ENCODE peak calls at places on chromosome 9, in seven cellular contexts. E is SK-N-SH, Q is HepG2, M is GM12878, D is GM12892, W is H1, J is K562. A is an unnamed sample.

GRCh38 chr9:27088981-27089380 is 20.0 kb upstream of the TEK start:
- DNase-seq in E (no peak), Q (no peak), M (no peak), D (no peak), W (no peak), J (no peak), A (no peak)

GRCh38 chr9:13952906-13953305 is 361.0 kb downstream of the NFIB start:
- DNase-seq in E (no peak), Q (no peak), M (no peak), D (no peak), W (no peak), J (no peak), A (no peak)

GRCh38 chr9:33939924-33940874 is 108.5 kb downstream of the UBAP2 start:
- DNase-seq in E (no peak), Q (peak), M (no peak), D (no peak), W (no peak), J (no peak), A (no peak)

GRCh38 chr9:94097788-94098413 is 13.6 kb downstream of the PTPDC1 start:
- DNase-seq in E (no peak), Q (no peak), M (no peak), D (no peak), W (no peak), J (no peak), A (no peak)

GRCh38 chr9:121984726-121985402 is 108.2 kb downstream of the TTLL11 start:
- DNase-seq in E (no peak), Q (no peak), M (no peak), D (no peak), W (no peak), J (no peak), A (no peak)

GRCh38 chr9:37209431-37210386 is 89.3 kb downstream of the ZCCHC7 start:
- DNase-seq in E (no peak), Q (peak), M (no peak), D (no peak), W (no peak), J (no peak), A (no peak)

GRCh38 chr9:4299006-4299795 is 667 bp downstream of the GLIS3 start:
- DNase-seq in E (peak), Q (no peak), M (no peak), D (peak), W (peak), J (no peak), A (peak)

GRCh38 chr9:107054146-107054545 is 191.2 kb downstream of the ZNF462 start:
- DNase-seq in E (no peak), Q (no peak), M (no peak), D (no peak), W (no peak), J (no peak), A (no peak)

GRCh38 chr9:27373851-27374250 is 76.9 kb upstream of the EQTN start:
- DNase-seq in E (no peak), Q (no peak), M (no peak), D (no peak), W (no peak), J (no peak), A (no peak)

GRCh38 chr9:37974506-37975173 is 70.7 kb upstream of the SLC25A51 start:
- DNase-seq in E (no peak), Q (no peak), M (no peak), D (no peak), W (no peak), J (no peak), A (no peak)

DNA sequence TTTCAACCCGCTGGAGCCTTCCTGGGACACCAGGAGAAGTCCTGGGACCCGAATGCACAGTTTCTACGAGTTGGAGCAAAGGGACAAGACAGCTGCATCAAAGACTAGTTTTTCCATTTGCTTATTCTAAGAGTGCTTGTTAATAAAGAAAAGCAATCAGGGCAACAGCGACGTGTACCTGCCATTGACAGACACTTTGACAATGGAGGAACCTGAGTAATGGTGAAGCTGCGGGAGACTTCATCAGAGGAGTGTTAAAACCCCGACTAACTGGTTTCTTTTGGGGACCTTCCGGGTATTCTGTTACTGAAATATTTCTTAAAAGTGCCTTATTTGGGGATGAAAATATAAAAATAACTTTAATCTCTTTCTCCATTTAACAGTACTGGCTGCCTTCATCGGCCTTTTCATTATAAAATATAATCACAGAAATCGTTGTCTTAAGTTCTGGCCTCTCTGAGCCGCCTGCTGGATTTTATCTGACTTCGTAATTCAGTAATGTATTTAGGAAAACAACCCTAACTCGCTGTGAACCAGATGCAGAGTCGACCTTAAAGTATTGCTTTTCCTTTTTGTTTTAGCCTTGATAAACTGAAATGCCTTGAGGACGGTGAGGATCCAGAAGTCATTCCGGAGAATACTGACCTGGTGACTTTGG is 781 bp downstream of the SNAPC3 start:
- DNase-seq in E (peak), Q (no peak), M (no peak), D (no peak), W (no peak), J (no peak), A (no peak)
- TF ChIP-seq TAF1 in E (no peak), Q (no peak), M (no peak), D (no peak), W (no peak), J (no peak), A (no peak)

DNA sequence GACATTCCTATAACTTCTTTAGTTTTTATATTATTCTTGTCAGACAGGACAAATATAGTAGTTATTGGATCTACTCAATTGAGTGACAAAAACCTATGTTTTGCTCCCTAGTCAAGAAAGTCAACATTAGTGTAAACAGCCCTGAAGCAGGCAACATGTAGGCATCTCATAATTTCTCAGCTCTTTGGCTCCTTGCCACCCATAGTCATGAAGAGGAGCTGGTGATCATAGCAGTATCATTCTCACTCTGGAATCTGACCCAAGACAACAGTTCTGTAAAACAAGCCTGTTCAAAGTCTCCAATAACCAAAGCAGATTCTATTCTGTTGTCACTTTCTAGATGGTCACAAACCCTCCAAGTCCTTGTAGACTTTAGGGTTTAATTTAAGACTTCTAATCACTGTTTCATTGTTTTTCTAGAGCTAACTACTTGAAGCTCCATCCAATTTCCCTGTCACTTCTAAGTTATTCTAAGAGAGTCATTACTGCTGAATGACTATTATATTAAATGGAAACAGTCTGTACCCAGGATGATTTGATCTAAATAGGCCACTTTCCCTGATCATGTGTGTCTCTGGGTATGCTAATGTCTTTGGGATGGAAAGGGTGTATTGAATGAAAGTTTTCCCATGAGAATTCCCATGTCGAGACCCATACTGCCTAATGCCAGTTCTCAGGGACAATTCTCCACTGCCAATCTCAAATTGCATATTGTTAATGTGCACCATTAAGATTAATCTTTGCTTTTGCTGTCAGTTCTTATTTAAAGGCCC is 533.3 kb downstream of the ACTL7B start:
- DNase-seq in E (no peak), Q (no peak), M (no peak), D (no peak), W (no peak), J (no peak), A (no peak)
- TF ChIP-seq TAF1 in E (no peak), Q (no peak), M (no peak), D (no peak), W (no peak), J (no peak), A (no peak)

GRCh38 chr9:135091545-135091944 is 4.1 kb downstream of the OLFM1 start:
- DNase-seq in E (no peak), Q (no peak), M (no peak), D (no peak), W (no peak), J (no peak), A (no peak)

GRCh38 chr9:135088348-135088978 is 995 bp downstream of the OLFM1 start:
- DNase-seq in E (peak), Q (no peak), M (no peak), D (no peak), W (peak), J (no peak), A (no peak)

GRCh38 chr9:135090081-135090480 is 2.6 kb downstream of the OLFM1 start:
- DNase-seq in E (no peak), Q (no peak), M (no peak), D (no peak), W (no peak), J (no peak), A (no peak)

GRCh38 chr9:135088979-135089847 is 1.7 kb downstream of the OLFM1 start:
- DNase-seq in E (no peak), Q (no peak), M (no peak), D (no peak), W (no peak), J (no peak), A (no peak)

GRCh38 chr9:135090547-135090946 is 3.1 kb downstream of the OLFM1 start:
- DNase-seq in E (no peak), Q (no peak), M (no peak), D (no peak), W (no peak), J (no peak), A (no peak)
- TF ChIP-seq TAF1 in E (no peak), Q (no peak), M (no peak), D (no peak), W (no peak), J (no peak), A (no peak)

GRCh38 chr9:134192311-134192950 is 28.1 kb upstream of the RNU6ATAC start:
- DNase-seq in E (peak), Q (no peak), M (no peak), D (no peak), W (no peak), J (no peak), A (no peak)

GRCh38 chr9:134190232-134191121 is 26.1 kb upstream of the RNU6ATAC start:
- DNase-seq in E (peak), Q (no peak), M (no peak), D (peak), W (no peak), J (no peak), A (no peak)

GRCh38 chr9:134192951-134193731 is 28.8 kb upstream of the RNU6ATAC start:
- DNase-seq in E (peak), Q (no peak), M (no peak), D (no peak), W (no peak), J (no peak), A (no peak)

GRCh38 chr9:134189475-134190231 is 25.3 kb upstream of the RNU6ATAC start:
- DNase-seq in E (peak), Q (no peak), M (no peak), D (peak), W (no peak), J (peak), A (no peak)

DNA sequence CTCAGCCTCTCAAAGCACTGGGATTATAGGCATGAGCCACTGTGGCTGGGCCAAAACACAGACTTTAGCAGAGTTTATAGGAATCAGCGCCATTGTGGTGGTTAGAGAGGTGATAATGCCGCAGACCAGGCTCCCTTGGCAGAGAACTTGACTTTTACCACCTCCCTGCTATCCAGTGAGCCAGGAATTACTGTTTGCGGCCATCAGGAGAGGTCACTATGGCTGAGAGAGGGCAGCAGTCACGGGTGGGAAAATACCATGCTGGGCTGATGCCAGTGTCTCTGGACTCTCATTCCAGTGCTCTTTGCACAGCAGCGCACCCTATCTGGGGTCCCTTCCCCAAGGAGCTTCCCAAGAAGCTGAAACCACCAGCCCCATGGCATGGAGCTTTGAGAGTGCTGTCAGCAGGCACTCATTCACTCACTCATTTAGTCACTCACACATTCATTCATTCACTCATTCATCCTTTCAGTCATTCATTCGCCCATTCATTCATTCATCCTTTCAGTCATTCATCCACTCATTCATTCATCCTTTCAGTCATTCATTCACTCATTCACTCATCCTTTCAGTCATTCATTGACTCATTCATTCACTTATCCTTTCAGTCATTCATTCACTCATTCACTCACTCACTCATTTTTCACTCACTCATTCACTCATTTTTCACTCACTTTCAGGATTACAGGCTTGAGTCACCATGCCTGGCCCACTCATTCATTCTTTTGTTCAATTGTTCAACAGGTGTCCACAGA is 27.3 kb upstream of the RNU6ATAC start:
- DNase-seq in E (peak), Q (no peak), M (no peak), D (no peak), W (no peak), J (no peak), A (no peak)
- TF ChIP-seq TAF1 in E (no peak), Q (no peak), M (no peak), D (no peak), W (no peak), J (no peak), A (no peak)

DNA sequence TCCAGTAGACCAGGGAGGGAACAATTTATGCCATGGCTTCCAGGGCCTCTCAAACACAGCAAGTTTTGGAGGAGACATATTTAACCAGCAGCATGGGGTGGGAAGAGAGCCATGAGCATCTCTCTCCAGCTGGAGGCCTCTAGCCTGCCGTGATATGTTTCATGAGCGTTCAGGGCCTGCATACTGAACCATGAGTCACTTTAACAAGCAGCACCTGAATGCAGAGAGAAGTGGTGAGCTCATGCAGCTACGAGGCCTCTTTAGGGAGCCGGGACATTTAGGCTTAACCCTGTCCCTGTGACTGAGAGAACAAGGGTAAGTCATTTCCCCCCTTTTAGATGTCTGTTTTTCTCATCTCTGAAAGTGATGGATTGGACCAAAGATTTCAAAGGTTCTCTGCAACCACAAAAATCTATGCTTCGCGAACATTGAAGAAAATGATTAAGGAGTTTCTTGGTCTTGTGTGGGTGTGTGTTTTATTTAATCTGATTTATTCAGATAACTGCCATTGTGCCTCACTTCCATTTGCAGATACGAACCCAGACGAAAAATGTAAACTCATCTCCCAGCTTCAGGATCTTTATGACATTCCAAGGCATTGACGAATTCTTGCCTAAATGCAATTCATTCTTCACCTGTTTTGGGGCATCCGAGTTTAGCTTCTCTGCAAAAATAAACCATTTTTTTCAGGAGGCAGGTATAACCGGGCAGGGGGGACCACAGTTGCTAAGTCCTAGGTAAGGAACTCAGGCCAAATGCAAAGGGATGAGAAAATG is 157.0 kb downstream of the GABBR2 start:
- DNase-seq in E (no peak), Q (no peak), M (no peak), D (no peak), W (no peak), J (no peak), A (no peak)
- TF ChIP-seq TAF1 in E (no peak), Q (no peak), M (no peak), D (no peak), W (no peak), J (no peak), A (no peak)

GRCh38 chr9:114681594-114682332 is at the start of gene TEX48:
- DNase-seq in E (peak), Q (peak), M (peak), D (peak), W (peak), J (peak), A (peak)
- TF ChIP-seq TAF1 in E (no peak), Q (no peak), M (no peak), D (no peak), W (no peak), J (no peak), A (no peak)